ENCODE peak calls at places on chromosomes 1 and 21, in seven cellular contexts. I is GM20000, N is brain microvascular endothelial cell, S is kidney tubule cell, G is memory B cell, O is amniotic stem cell, P is progenitor cell of endocrine pancreas. K is an unnamed sample.

GRCh38 chr1:183739082-183739481 is 65.8 kb upstream of the RGL1 start:
- DNase-seq in S (no peak), I (no peak), N (no peak), G (no peak), O (no peak), P (no peak), K (no peak)

GRCh38 chr1:159197767-159198557 is 6.7 kb upstream of the ACKR1 start:
- DNase-seq in S (peak), G (peak), O (peak), N (peak), P (peak), I (peak), K (peak)

GRCh38 chr1:113389356-113389952 is 861 bp upstream of the MAGI3 start:
- DNase-seq in P (no peak), N (no peak), O (no peak), S (peak), I (no peak), G (no peak), K (no peak)

GRCh38 chr1:227333423-227333822 is 15.1 kb upstream of the CDC42BPA start:
- DNase-seq in N (no peak), G (no peak), I (no peak), P (no peak), O (no peak), S (peak), K (no peak)

GRCh38 chr1:152013664-152014237 is 20.1 kb upstream of the S100A10 start:
- DNase-seq in S (peak), G (no peak), P (peak), N (no peak), O (no peak), I (no peak), K (no peak)

GRCh38 chr1:37761416-37762095 is 3.4 kb downstream of the EPHA10 start:
- DNase-seq in N (no peak), P (no peak), O (no peak), I (no peak), S (no peak), G (no peak), K (no peak)

GRCh38 chr1:25610822-25611630 is 5.6 kb upstream of the MAN1C1 start:
- DNase-seq in S (no peak), P (no peak), O (no peak), G (no peak), N (no peak), I (no peak), K (no peak)

GRCh38 chr1:4703646-4704045 is 49.2 kb downstream of the AJAP1 start:
- DNase-seq in I (no peak), G (no peak), P (no peak), S (no peak), O (no peak), N (no peak), K (no peak)

GRCh38 chr21:46557469-46557868 is 47.4 kb downstream of the S100B start:
- DNase-seq in G (no peak), S (no peak), P (peak), O (no peak), N (no peak), I (no peak), K (no peak)

GRCh38 chr1:208977012-208977411 is 606.5 kb upstream of the CAMK1G start:
- DNase-seq in I (no peak), G (no peak), N (no peak), S (peak), O (no peak), P (no peak), K (no peak)

GRCh38 chr1:97849350-97850339 is 71.2 kb downstream of the DPYD start:
- DNase-seq in O (peak), I (peak), S (peak), P (no peak), G (no peak), N (peak), K (no peak)

GRCh38 chr1:153563991-153564390 is 1.7 kb downstream of the S100A2 start:
- DNase-seq in I (no peak), G (no peak), P (no peak), N (no peak), O (no peak), S (no peak), K (no peak)

GRCh38 chr1:187691439-187691838 is 862.7 kb downstream of the PLA2G4A start:
- DNase-seq in P (no peak), I (no peak), S (peak), G (no peak), N (peak), O (no peak), K (no peak)

GRCh38 chr1:110829955-110830553 is 42.9 kb upstream of the CD53 start:
- DNase-seq in S (peak), I (peak), P (no peak), N (no peak), G (peak), O (no peak), K (peak)

GRCh38 chr21:46559291-46559983 is 45.4 kb downstream of the S100B start:
- DNase-seq in G (no peak), S (no peak), N (no peak), P (no peak), I (peak), O (no peak), K (peak)

GRCh38 chr1:115436596-115436995 is 98.5 kb upstream of the NGF start:
- DNase-seq in S (no peak), I (no peak), N (no peak), G (no peak), O (no peak), P (no peak), K (no peak)

GRCh38 chr1:2936568-2937515 is 84.4 kb upstream of the ACTRT2 start:
- DNase-seq in I (no peak), P (no peak), O (no peak), G (no peak), N (no peak), S (no peak), K (no peak)

GRCh38 chr1:48777219-48777895 is 666 bp upstream of the BEND5 start:
- DNase-seq in S (no peak), N (no peak), P (no peak), I (no peak), G (no peak), O (no peak), K (no peak)

GRCh38 chr1:221457706-221458429 is 284.0 kb downstream of the DUSP10 start:
- DNase-seq in P (no peak), N (no peak), O (no peak), I (no peak), S (no peak), G (no peak), K (no peak)

K was measured in activated T-cell treated with anti-CD3 and anti-CD28 coated beads for 4 hours.